ENCODE peak calls at places on chromosomes 6 and 20, in four cellular contexts. One of them, this sample, is unnamed.

GRCh38 chr20:31581391-31581790 is 23.7 kb upstream of the ID1 start:
- DNase-seq in GM04504: no peak
- DNase-seq in effector CD8-positive, alpha-beta T cell: no peak
- DNase-seq in caudate nucleus: no peak
- DNase-seq in this sample: no peak

GRCh38 chr6:131451330-131452195 is 121.5 kb upstream of the ARG1 start:
- DNase-seq in GM04504: no peak
- DNase-seq in effector CD8-positive, alpha-beta T cell: no peak
- DNase-seq in caudate nucleus: no peak
- DNase-seq in this sample: no peak

GRCh38 chr6:150535818-150536220 is 63.9 kb upstream of the PLEKHG1 start:
- DNase-seq in GM04504: no peak
- DNase-seq in caudate nucleus: no peak
- DNase-seq in effector CD8-positive, alpha-beta T cell: no peak
- DNase-seq in this sample: no peak

GRCh38 chr6:71444222-71444621 is 155.6 kb downstream of the OGFRL1 start:
- DNase-seq in effector CD8-positive, alpha-beta T cell: no peak
- DNase-seq in caudate nucleus: no peak
- DNase-seq in GM04504: no peak
- DNase-seq in this sample: no peak

GRCh38 chr6:46011241-46012085 is 4.2 kb downstream of the CLIC5 start:
- DNase-seq in GM04504: no peak
- DNase-seq in caudate nucleus: no peak
- DNase-seq in effector CD8-positive, alpha-beta T cell: no peak
- DNase-seq in this sample: no peak

GRCh38 chr6:119355157-119355556 is 5.6 kb upstream of the MAN1A1 start:
- DNase-seq in effector CD8-positive, alpha-beta T cell: no peak
- DNase-seq in GM04504: no peak
- DNase-seq in caudate nucleus: no peak
- DNase-seq in this sample: no peak

GRCh38 chr6:24672573-24673182 is 5.8 kb downstream of the ACOT13 start:
- DNase-seq in effector CD8-positive, alpha-beta T cell: no peak
- DNase-seq in GM04504: no peak
- DNase-seq in caudate nucleus: no peak
- DNase-seq in this sample: no peak

GRCh38 chr6:82246370-82246769 is 1.2 kb downstream of the IBTK start:
- DNase-seq in caudate nucleus: no peak
- DNase-seq in effector CD8-positive, alpha-beta T cell: no peak
- DNase-seq in GM04504: no peak
- DNase-seq in this sample: no peak

GRCh38 chr20:10842116-10842515 is 168.3 kb upstream of the JAG1 start:
- DNase-seq in effector CD8-positive, alpha-beta T cell: no peak
- DNase-seq in GM04504: no peak
- DNase-seq in caudate nucleus: no peak
- DNase-seq in this sample: no peak

GRCh38 chr6:168415149-168415992 is 25.6 kb upstream of the SMOC2 start:
- DNase-seq in GM04504: no peak
- DNase-seq in effector CD8-positive, alpha-beta T cell: no peak
- DNase-seq in caudate nucleus: no peak
- DNase-seq in this sample: no peak

GRCh38 chr20:49397525-49397924 is 84.9 kb downstream of the KCNB1 start:
- DNase-seq in effector CD8-positive, alpha-beta T cell: no peak
- DNase-seq in GM04504: no peak
- DNase-seq in caudate nucleus: no peak
- DNase-seq in this sample: peak

GRCh38 chr6:169292340-169293124 is 38.9 kb upstream of the THBS2 start:
- DNase-seq in effector CD8-positive, alpha-beta T cell: no peak
- DNase-seq in caudate nucleus: no peak
- DNase-seq in GM04504: peak
- DNase-seq in this sample: peak

GRCh38 chr20:33377366-33377765 is 24.0 kb downstream of the CDK5RAP1 start:
- DNase-seq in caudate nucleus: no peak
- DNase-seq in effector CD8-positive, alpha-beta T cell: no peak
- DNase-seq in GM04504: no peak
- DNase-seq in this sample: no peak

GRCh38 chr6:101666256-101666655 is 272.7 kb downstream of the GRIK2 start:
- DNase-seq in GM04504: peak
- DNase-seq in effector CD8-positive, alpha-beta T cell: no peak
- DNase-seq in caudate nucleus: no peak
- DNase-seq in this sample: peak

GRCh38 chr20:38032585-38033329 is 499 bp downstream of the TTI1 start:
- DNase-seq in GM04504: no peak
- DNase-seq in effector CD8-positive, alpha-beta T cell: peak
- DNase-seq in caudate nucleus: no peak
- DNase-seq in this sample: no peak

GRCh38 chr6:19999319-20000191 is 162.4 kb downstream of the ID4 start:
- DNase-seq in GM04504: no peak
- DNase-seq in caudate nucleus: no peak
- DNase-seq in effector CD8-positive, alpha-beta T cell: no peak
- DNase-seq in this sample: peak

GRCh38 chr6:4370066-4370465 is 234.7 kb upstream of the ECI2 start:
- DNase-seq in effector CD8-positive, alpha-beta T cell: no peak
- DNase-seq in GM04504: peak
- DNase-seq in caudate nucleus: no peak
- DNase-seq in this sample: peak

GRCh38 chr6:6002809-6003333 is 3.9 kb downstream of the NRN1 start:
- DNase-seq in effector CD8-positive, alpha-beta T cell: no peak
- DNase-seq in GM04504: no peak
- DNase-seq in caudate nucleus: no peak
- DNase-seq in this sample: no peak

GRCh38 chr6:24504642-24505586 is 10.1 kb downstream of the ALDH5A1 start:
- DNase-seq in GM04504: no peak
- DNase-seq in caudate nucleus: no peak
- DNase-seq in effector CD8-positive, alpha-beta T cell: no peak
- DNase-seq in this sample: no peak

GRCh38 chr6:29005183-29005885 is at the start of gene ZNF311:
- DNase-seq in caudate nucleus: no peak
- DNase-seq in GM04504: no peak
- DNase-seq in effector CD8-positive, alpha-beta T cell: no peak
- DNase-seq in this sample: peak

GRCh38 chr20:17971571-17972013 is 2.8 kb downstream of the MGME1 start:
- DNase-seq in GM04504: no peak
- DNase-seq in caudate nucleus: no peak
- DNase-seq in effector CD8-positive, alpha-beta T cell: no peak
- DNase-seq in this sample: peak

GRCh38 chr6:125748534-125749111 is 809 bp upstream of the HEY2 start:
- DNase-seq in effector CD8-positive, alpha-beta T cell: no peak
- DNase-seq in GM04504: no peak
- DNase-seq in caudate nucleus: no peak
- DNase-seq in this sample: no peak

GRCh38 chr6:36467625-36468024 is 24.8 kb downstream of the KCTD20 start:
- DNase-seq in caudate nucleus: no peak
- DNase-seq in GM04504: no peak
- DNase-seq in effector CD8-positive, alpha-beta T cell: no peak
- DNase-seq in this sample: no peak

GRCh38 chr20:37972256-37973058 is 60.8 kb downstream of the TTI1 start:
- DNase-seq in caudate nucleus: no peak
- DNase-seq in GM04504: no peak
- DNase-seq in effector CD8-positive, alpha-beta T cell: no peak
- DNase-seq in this sample: no peak

GRCh38 chr6:112911949-112912348 is 564.8 kb downstream of the RFPL4B start:
- DNase-seq in GM04504: peak
- DNase-seq in effector CD8-positive, alpha-beta T cell: no peak
- DNase-seq in caudate nucleus: no peak
- DNase-seq in this sample: no peak

GRCh38 chr6:53851561-53851960 is 56.8 kb downstream of the LRRC1 start:
- DNase-seq in GM04504: no peak
- DNase-seq in effector CD8-positive, alpha-beta T cell: no peak
- DNase-seq in caudate nucleus: no peak
- DNase-seq in this sample: no peak

GRCh38 chr6:36906539-36906938 is 20.8 kb downstream of the C6orf89 start:
- DNase-seq in effector CD8-positive, alpha-beta T cell: no peak
- DNase-seq in caudate nucleus: no peak
- DNase-seq in GM04504: no peak
- DNase-seq in this sample: peak